ENCODE peak calls at places on chromosomes 11 and 22, in six cellular contexts. Q is RWPE1, G is HFFc6, M is A549, D is endothelial cell, Y is Calu3. U is an unnamed sample.

GRCh38 chr11:122267602-122268001 is 151.6 kb upstream of the BLID start:
- DNase-seq in Q (no peak), G (peak), M (no peak), D (no peak), Y (no peak), U (no peak)

GRCh38 chr11:117039897-117040296 is 58.3 kb downstream of the SIK3 start:
- DNase-seq in Q (no peak), G (no peak), M (no peak), D (no peak), Y (no peak), U (no peak)

GRCh38 chr11:33539659-33540249 is 160.9 kb downstream of the C11orf91 start:
- DNase-seq in Q (no peak), G (no peak), M (no peak), D (no peak), Y (no peak), U (no peak)

GRCh38 chr22:46150615-46151423 is 493 bp downstream of the PPARA start:
- DNase-seq in Q (no peak), G (no peak), M (peak), D (peak), Y (peak), U (peak)

GRCh38 chr22:24091551-24092420 is 80.7 kb downstream of the CABIN1 start:
- DNase-seq in Q (no peak), G (no peak), M (no peak), D (no peak), Y (no peak), U (peak)

GRCh38 chr11:103920449-103920848 is 116.0 kb upstream of the DDI1 start:
- DNase-seq in Q (no peak), G (peak), M (no peak), D (no peak), Y (no peak), U (no peak)

GRCh38 chr11:8739309-8739793 is 56.8 kb downstream of the RPL27A start:
- DNase-seq in Q (no peak), G (no peak), M (no peak), D (no peak), Y (no peak), U (no peak)

GRCh38 chr11:101866619-101867491 is 48.0 kb upstream of the CEP126 start:
- DNase-seq in Q (peak), G (peak), M (peak), D (no peak), Y (peak), U (no peak)

GRCh38 chr11:126115253-126115540 is 52.5 kb upstream of the CDON start:
- DNase-seq in Q (no peak), G (no peak), M (no peak), D (no peak), Y (peak), U (no peak)

GRCh38 chr11:66820381-66820780 is 22.9 kb upstream of the RCE1 start:
- DNase-seq in Q (no peak), G (no peak), M (no peak), D (no peak), Y (no peak), U (no peak)

GRCh38 chr11:69904331-69905201 is 85.3 kb upstream of the FGF3 start:
- DNase-seq in Q (no peak), G (no peak), M (no peak), D (no peak), Y (no peak), U (peak)

GRCh38 chr22:29109853-29110252 is 37.0 kb downstream of the KREMEN1 start:
- DNase-seq in Q (no peak), G (no peak), M (no peak), D (no peak), Y (no peak), U (no peak)

GRCh38 chr11:34266987-34267386 is 90.8 kb downstream of the ABTB2 start:
- DNase-seq in Q (no peak), G (no peak), M (no peak), D (no peak), Y (no peak), U (no peak)

GRCh38 chr11:60345489-60345888 is 18.4 kb downstream of the MS4A6E start:
- DNase-seq in Q (no peak), G (no peak), M (no peak), D (peak), Y (peak), U (no peak)

GRCh38 chr11:19989191-19989590 is 171.1 kb downstream of the DBX1 start:
- DNase-seq in Q (no peak), G (no peak), M (no peak), D (no peak), Y (no peak), U (no peak)

GRCh38 chr11:117834838-117835443 is 10.4 kb upstream of the FXYD2 start:
- DNase-seq in Q (no peak), G (no peak), M (no peak), D (no peak), Y (no peak), U (no peak)

GRCh38 chr11:75510626-75511025 is 15.1 kb downstream of the GDPD5 start:
- DNase-seq in Q (no peak), G (no peak), M (no peak), D (no peak), Y (no peak), U (no peak)

GRCh38 chr11:75507571-75507970 is 18.2 kb downstream of the GDPD5 start:
- DNase-seq in Q (no peak), G (no peak), M (no peak), D (no peak), Y (no peak), U (no peak)

GRCh38 chr11:75510011-75510595 is 15.6 kb downstream of the GDPD5 start:
- DNase-seq in Q (no peak), G (no peak), M (no peak), D (no peak), Y (no peak), U (no peak)

GRCh38 chr11:75508051-75508561 is 17.6 kb downstream of the GDPD5 start:
- DNase-seq in Q (no peak), G (no peak), M (no peak), D (no peak), Y (no peak), U (no peak)

DNA sequence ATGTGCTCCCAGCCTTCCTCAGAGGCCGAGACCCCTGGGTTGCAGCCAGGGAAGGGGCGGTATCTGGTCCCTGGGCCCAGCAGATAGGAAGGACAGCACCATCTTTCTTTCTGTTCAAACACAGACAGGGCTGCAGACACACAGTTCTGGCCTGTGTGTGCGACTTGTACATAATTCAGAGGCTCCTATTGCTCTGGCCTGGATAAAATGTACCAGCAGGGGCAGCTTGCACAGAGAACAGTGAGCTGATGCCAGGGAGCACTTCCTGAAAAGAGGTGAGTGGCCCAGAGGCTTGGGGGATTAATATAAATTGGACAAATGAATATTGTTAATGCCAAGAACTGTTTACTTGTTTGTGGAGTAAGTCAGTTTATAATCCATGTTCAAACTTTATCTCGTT is 16.5 kb downstream of the GDPD5 start:
- DNase-seq in Q (no peak), G (no peak), M (no peak), D (no peak), Y (no peak), U (no peak)
- TF ChIP-seq CTCF in Q (no peak), G (no peak), M (no peak), D (no peak), Y (no peak), U (no peak)

DNA sequence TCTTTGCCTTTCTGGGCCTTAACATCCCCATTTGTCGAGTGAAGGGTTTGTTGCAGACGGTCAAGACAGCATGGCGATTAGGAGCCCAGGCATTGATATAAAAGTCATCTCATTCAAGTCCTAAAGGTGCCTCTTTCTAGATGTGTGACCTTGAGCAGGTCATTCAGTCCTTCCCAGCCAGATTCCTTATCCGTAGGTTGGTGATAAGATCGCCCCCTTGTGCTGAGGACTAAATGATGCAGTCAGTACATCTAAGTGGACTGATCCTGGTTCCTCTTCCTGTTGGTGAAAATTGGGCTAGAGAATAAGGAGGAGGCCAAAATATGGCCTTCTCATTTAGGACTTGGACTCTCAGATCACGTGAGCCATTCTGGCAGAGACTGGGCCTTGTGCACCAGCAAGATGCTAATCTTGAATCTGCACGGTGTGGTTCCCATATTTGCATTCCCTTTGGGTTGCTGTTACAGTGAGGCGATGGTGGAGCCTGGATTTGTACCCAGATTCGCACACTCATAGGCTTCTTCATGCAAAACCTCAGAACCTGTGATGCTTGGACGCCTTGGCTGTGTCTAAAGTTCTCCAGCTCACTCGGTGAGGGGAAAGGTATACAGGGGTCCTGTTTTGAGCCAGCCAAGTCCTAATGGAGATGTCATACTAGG is 156.8 kb downstream of the MYO18B start:
- DNase-seq in Q (no peak), G (no peak), M (no peak), D (peak), Y (no peak), U (no peak)
- TF ChIP-seq CTCF in Q (no peak), G (peak), M (no peak), D (peak), Y (no peak), U (no peak)

DNA sequence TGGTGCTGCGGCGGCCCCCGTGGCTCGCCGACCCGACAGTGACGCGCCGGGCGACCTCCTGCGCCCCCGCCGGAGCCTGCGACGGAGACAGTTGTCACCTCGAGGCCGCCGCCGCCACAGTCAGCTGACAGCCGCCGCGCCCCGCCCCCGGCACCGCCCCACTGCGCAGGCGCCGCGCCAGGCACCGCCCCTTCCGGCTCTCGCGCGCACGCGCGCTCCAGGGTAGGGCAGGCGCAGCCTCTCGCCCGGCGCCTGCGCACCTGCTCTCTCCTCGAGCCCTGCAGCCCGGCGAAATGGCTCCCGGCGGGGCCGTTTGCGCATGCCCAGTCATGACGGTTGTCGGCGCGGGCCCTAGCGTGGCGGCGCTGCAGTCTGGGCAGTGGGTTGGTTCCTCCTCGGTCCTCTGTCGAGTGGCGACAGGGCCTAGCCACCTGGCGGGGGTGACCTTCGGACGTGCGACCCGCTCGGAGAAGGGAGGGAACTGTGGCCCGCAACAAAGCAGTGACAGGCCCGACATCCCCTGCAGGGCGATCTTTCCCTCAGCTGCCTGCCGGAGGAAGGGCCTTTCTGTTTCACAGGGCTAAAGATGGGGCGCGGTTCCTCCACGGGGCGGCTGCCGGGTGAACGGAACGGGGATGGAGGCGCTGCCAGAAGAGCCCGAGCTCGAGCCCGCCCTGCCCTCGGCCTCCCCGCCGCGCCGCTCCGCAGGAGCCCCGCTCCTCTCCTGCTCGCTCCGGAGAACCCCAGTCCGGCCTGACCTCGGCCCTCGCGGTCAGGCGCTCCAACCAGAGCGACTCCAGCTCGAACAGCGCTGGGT is at the start of gene TOLLIP:
- DNase-seq in Q (peak), G (peak), M (peak), D (peak), Y (peak), U (peak)
- TF ChIP-seq CTCF in Q (no peak), G (no peak), M (peak), D (no peak), Y (no peak), U (peak)

GRCh38 chr11:119993732-119994131 is 144.2 kb downstream of the TRIM29 start:
- DNase-seq in Q (peak), G (no peak), M (no peak), D (no peak), Y (no peak), U (no peak)
- TF ChIP-seq CTCF in Q (no peak), G (no peak), M (no peak), D (no peak), Y (no peak), U (no peak)

GRCh38 chr11:86418513-86418912 is 43.8 kb downstream of the CCDC81 start:
- DNase-seq in Q (no peak), G (no peak), M (no peak), D (no peak), Y (no peak), U (no peak)

GRCh38 chr11:86414032-86414431 is 39.3 kb downstream of the CCDC81 start:
- DNase-seq in Q (peak), G (no peak), M (no peak), D (no peak), Y (no peak), U (no peak)

GRCh38 chr11:86421976-86422770 is 47.5 kb downstream of the CCDC81 start:
- DNase-seq in Q (no peak), G (no peak), M (no peak), D (no peak), Y (no peak), U (no peak)

GRCh38 chr11:86416494-86416893 is 41.8 kb downstream of the CCDC81 start:
- DNase-seq in Q (no peak), G (peak), M (no peak), D (no peak), Y (no peak), U (no peak)

GRCh38 chr11:86418929-86419328 is 44.2 kb downstream of the CCDC81 start:
- DNase-seq in Q (peak), G (no peak), M (no peak), D (no peak), Y (no peak), U (no peak)
- TF ChIP-seq CTCF in Q (no peak), G (peak), M (no peak), D (no peak), Y (no peak), U (peak)

U was measured in chondrocyte.